ENCODE peak calls at places on chromosomes 2 and 18, in seven cellular contexts. One of them, this sample, is unnamed.
A peak's percentile ranks its signal among the peaks of the same experiment; 100 is the strongest.

GRCh38 chr2:108621087-108621559 is 86.9 kb downstream of the LIMS1 start:
- DNase-seq in cardiac muscle cell: no peak
- DNase-seq in uterus: no peak
- DNase-seq in PC-9: peak; percentile 61
- DNase-seq in spleen: peak; percentile 91
- DNase-seq in heart right ventricle: no peak
- DNase-seq in heart left ventricle: no peak
- DNase-seq in this sample: peak; percentile 48

GRCh38 chr2:70767699-70768584 is at the start of gene ADD2:
- DNase-seq in PC-9: peak; percentile 3
- DNase-seq in spleen: peak; percentile 78
- DNase-seq in heart left ventricle: no peak
- DNase-seq in cardiac muscle cell: peak; percentile 42
- DNase-seq in heart right ventricle: peak; percentile 20
- DNase-seq in uterus: no peak
- DNase-seq in this sample: peak; percentile 77

GRCh38 chr2:144453039-144453336 is 66.9 kb downstream of the ZEB2 start:
- DNase-seq in spleen: no peak
- DNase-seq in heart right ventricle: no peak
- DNase-seq in uterus: no peak
- DNase-seq in heart left ventricle: no peak
- DNase-seq in PC-9: no peak
- DNase-seq in cardiac muscle cell: peak; percentile 49
- DNase-seq in this sample: no peak

GRCh38 chr18:6017160-6017559 is 121.8 kb upstream of the TMEM200C start:
- DNase-seq in PC-9: no peak
- DNase-seq in uterus: no peak
- DNase-seq in spleen: no peak
- DNase-seq in heart left ventricle: no peak
- DNase-seq in cardiac muscle cell: no peak
- DNase-seq in heart right ventricle: no peak
- DNase-seq in this sample: no peak

GRCh38 chr2:43448822-43449110 is 147.1 kb downstream of the THADA start:
- DNase-seq in PC-9: no peak
- DNase-seq in uterus: no peak
- DNase-seq in spleen: no peak
- DNase-seq in heart right ventricle: no peak
- DNase-seq in heart left ventricle: no peak
- DNase-seq in cardiac muscle cell: no peak
- DNase-seq in this sample: peak; percentile 15

GRCh38 chr2:128413014-128413717 is 94.5 kb upstream of the HS6ST1 start:
- DNase-seq in spleen: peak; percentile 61
- DNase-seq in uterus: no peak
- DNase-seq in cardiac muscle cell: no peak
- DNase-seq in heart right ventricle: no peak
- DNase-seq in heart left ventricle: no peak
- DNase-seq in PC-9: no peak
- DNase-seq in this sample: no peak

GRCh38 chr2:165794520-165794882 is 454 bp upstream of the GALNT3 start:
- DNase-seq in cardiac muscle cell: peak; percentile 51
- DNase-seq in PC-9: peak; percentile 41
- DNase-seq in heart right ventricle: peak; percentile 8
- DNase-seq in uterus: peak; percentile 14
- DNase-seq in spleen: peak; percentile 92
- DNase-seq in heart left ventricle: peak; percentile 62
- DNase-seq in this sample: no peak

GRCh38 chr2:137969418-137969765 is 5.1 kb downstream of the HNMT start:
- DNase-seq in heart right ventricle: no peak
- DNase-seq in cardiac muscle cell: peak; percentile 96
- DNase-seq in PC-9: no peak
- DNase-seq in heart left ventricle: no peak
- DNase-seq in uterus: no peak
- DNase-seq in spleen: no peak
- DNase-seq in this sample: no peak

GRCh38 chr2:890791-891190 is 59.9 kb upstream of the SNTG2 start:
- DNase-seq in heart left ventricle: no peak
- DNase-seq in PC-9: no peak
- DNase-seq in uterus: no peak
- DNase-seq in cardiac muscle cell: no peak
- DNase-seq in heart right ventricle: no peak
- DNase-seq in spleen: no peak
- DNase-seq in this sample: no peak

GRCh38 chr2:207885010-207885409 is 115.3 kb upstream of the FZD5 start:
- DNase-seq in spleen: no peak
- DNase-seq in heart right ventricle: no peak
- DNase-seq in PC-9: no peak
- DNase-seq in cardiac muscle cell: no peak
- DNase-seq in uterus: no peak
- DNase-seq in heart left ventricle: no peak
- DNase-seq in this sample: no peak

GRCh38 chr18:71168576-71169145 is 879.8 kb downstream of the SOCS6 start:
- DNase-seq in cardiac muscle cell: peak; percentile 32
- DNase-seq in spleen: no peak
- DNase-seq in uterus: no peak
- DNase-seq in heart left ventricle: no peak
- DNase-seq in heart right ventricle: no peak
- DNase-seq in PC-9: no peak
- DNase-seq in this sample: no peak

GRCh38 chr2:98608962-98609604 is 694 bp downstream of the UNC50 start:
- DNase-seq in heart left ventricle: peak; percentile 65
- DNase-seq in cardiac muscle cell: peak; percentile 62
- DNase-seq in uterus: peak; percentile 22
- DNase-seq in heart right ventricle: peak; percentile 29
- DNase-seq in PC-9: peak; percentile 31
- DNase-seq in spleen: peak; percentile 85
- DNase-seq in this sample: no peak

GRCh38 chr2:238773472-238773871 is 74.4 kb upstream of the TWIST2 start:
- DNase-seq in heart right ventricle: no peak
- DNase-seq in uterus: no peak
- DNase-seq in cardiac muscle cell: no peak
- DNase-seq in heart left ventricle: no peak
- DNase-seq in PC-9: no peak
- DNase-seq in spleen: no peak
- DNase-seq in this sample: no peak
- H3K9me3 ChIP-seq in heart right ventricle: no peaks in the 10 kb centered on the region
- H3K9me3 ChIP-seq in uterus: no peaks in the 10 kb centered on the region
- H3K9me3 ChIP-seq in cardiac muscle cell: peaks cover 7% of the 10 kb centered on the region
- H3K9me3 ChIP-seq in heart left ventricle: peaks cover 8% of the 10 kb centered on the region
- H3K9me3 ChIP-seq in PC-9: no peaks in the 10 kb centered on the region
- H3K9me3 ChIP-seq in spleen: peaks cover 46% of the 10 kb centered on the region
- H3K9me3 ChIP-seq in this sample: no peaks in the 10 kb centered on the region

GRCh38 chr18:35311506-35311905 is 21.5 kb upstream of the ZSCAN30 start:
- DNase-seq in spleen: no peak
- DNase-seq in cardiac muscle cell: peak; percentile 51
- DNase-seq in PC-9: no peak
- DNase-seq in heart left ventricle: no peak
- DNase-seq in uterus: no peak
- DNase-seq in heart right ventricle: no peak
- DNase-seq in this sample: no peak

GRCh38 chr18:35303610-35304009 is 13.6 kb upstream of the ZSCAN30 start:
- DNase-seq in PC-9: no peak
- DNase-seq in uterus: no peak
- DNase-seq in spleen: no peak
- DNase-seq in heart right ventricle: no peak
- DNase-seq in heart left ventricle: no peak
- DNase-seq in cardiac muscle cell: no peak
- DNase-seq in this sample: no peak

GRCh38 chr18:35306588-35307250 is 16.7 kb upstream of the ZSCAN30 start:
- DNase-seq in heart right ventricle: no peak
- DNase-seq in spleen: no peak
- DNase-seq in uterus: no peak
- DNase-seq in heart left ventricle: no peak
- DNase-seq in cardiac muscle cell: no peak
- DNase-seq in PC-9: no peak
- DNase-seq in this sample: no peak
- H3K9me3 ChIP-seq in heart right ventricle: peaks cover 100% of the 10 kb centered on the region
- H3K9me3 ChIP-seq in spleen: peaks cover 100% of the 10 kb centered on the region
- H3K9me3 ChIP-seq in uterus: no peaks in the 10 kb centered on the region
- H3K9me3 ChIP-seq in heart left ventricle: peaks cover 98% of the 10 kb centered on the region
- H3K9me3 ChIP-seq in cardiac muscle cell: no peaks in the 10 kb centered on the region
- H3K9me3 ChIP-seq in PC-9: peaks cover 35% of the 10 kb centered on the region
- H3K9me3 ChIP-seq in this sample: peaks cover 77% of the 10 kb centered on the region

GRCh38 chr2:101921961-101922325 is 69.8 kb upstream of the IL1R2 start:
- DNase-seq in heart right ventricle: no peak
- DNase-seq in cardiac muscle cell: no peak
- DNase-seq in PC-9: no peak
- DNase-seq in heart left ventricle: no peak
- DNase-seq in spleen: no peak
- DNase-seq in uterus: no peak
- DNase-seq in this sample: no peak
- H3K9me3 ChIP-seq in heart right ventricle: peaks cover 21% of the 10 kb centered on the region
- H3K9me3 ChIP-seq in cardiac muscle cell: no peaks in the 10 kb centered on the region
- H3K9me3 ChIP-seq in PC-9: peaks cover 1% of the 10 kb centered on the region
- H3K9me3 ChIP-seq in heart left ventricle: peaks cover 24% of the 10 kb centered on the region
- H3K9me3 ChIP-seq in spleen: peaks cover 42% of the 10 kb centered on the region
- H3K9me3 ChIP-seq in uterus: no peaks in the 10 kb centered on the region
- H3K9me3 ChIP-seq in this sample: peaks cover 38% of the 10 kb centered on the region

GRCh38 chr2:25991965-25992364 is 9.7 kb upstream of the KIF3C start:
- DNase-seq in heart left ventricle: no peak
- DNase-seq in heart right ventricle: no peak
- DNase-seq in cardiac muscle cell: no peak
- DNase-seq in PC-9: no peak
- DNase-seq in spleen: no peak
- DNase-seq in uterus: no peak
- DNase-seq in this sample: no peak

GRCh38 chr2:25989154-25989553 is 6.9 kb upstream of the KIF3C start:
- DNase-seq in PC-9: no peak
- DNase-seq in cardiac muscle cell: no peak
- DNase-seq in uterus: no peak
- DNase-seq in spleen: peak; percentile 24
- DNase-seq in heart right ventricle: no peak
- DNase-seq in heart left ventricle: no peak
- DNase-seq in this sample: no peak

GRCh38 chr2:25993049-25993448 is 10.8 kb upstream of the KIF3C start:
- DNase-seq in PC-9: no peak
- DNase-seq in uterus: no peak
- DNase-seq in cardiac muscle cell: no peak
- DNase-seq in spleen: no peak
- DNase-seq in heart left ventricle: no peak
- DNase-seq in heart right ventricle: no peak
- DNase-seq in this sample: no peak

GRCh38 chr2:25994509-25994908 is 12.2 kb upstream of the KIF3C start:
- DNase-seq in heart left ventricle: no peak
- DNase-seq in heart right ventricle: no peak
- DNase-seq in uterus: no peak
- DNase-seq in spleen: no peak
- DNase-seq in PC-9: no peak
- DNase-seq in cardiac muscle cell: no peak
- DNase-seq in this sample: no peak

GRCh38 chr2:25992556-25992955 is 10.3 kb upstream of the KIF3C start:
- DNase-seq in uterus: no peak
- DNase-seq in heart right ventricle: no peak
- DNase-seq in PC-9: no peak
- DNase-seq in spleen: no peak
- DNase-seq in heart left ventricle: no peak
- DNase-seq in cardiac muscle cell: no peak
- DNase-seq in this sample: no peak
- H3K9me3 ChIP-seq in uterus: no peaks in the 10 kb centered on the region
- H3K9me3 ChIP-seq in heart right ventricle: no peaks in the 10 kb centered on the region
- H3K9me3 ChIP-seq in PC-9: no peaks in the 10 kb centered on the region
- H3K9me3 ChIP-seq in spleen: no peaks in the 10 kb centered on the region
- H3K9me3 ChIP-seq in heart left ventricle: no peaks in the 10 kb centered on the region
- H3K9me3 ChIP-seq in cardiac muscle cell: no peaks in the 10 kb centered on the region
- H3K9me3 ChIP-seq in this sample: no peaks in the 10 kb centered on the region

GRCh38 chr2:217824223-217824622 is 178.6 kb downstream of the TNS1 start:
- DNase-seq in heart left ventricle: peak; percentile 30
- DNase-seq in uterus: no peak
- DNase-seq in cardiac muscle cell: no peak
- DNase-seq in heart right ventricle: no peak
- DNase-seq in PC-9: no peak
- DNase-seq in spleen: no peak
- DNase-seq in this sample: no peak

GRCh38 chr2:217826505-217826904 is 176.3 kb downstream of the TNS1 start:
- DNase-seq in heart right ventricle: peak; percentile 71
- DNase-seq in uterus: no peak
- DNase-seq in PC-9: no peak
- DNase-seq in heart left ventricle: peak; percentile 80
- DNase-seq in cardiac muscle cell: no peak
- DNase-seq in spleen: no peak
- DNase-seq in this sample: no peak

GRCh38 chr2:217823626-217824025 is 179.2 kb downstream of the TNS1 start:
- DNase-seq in uterus: no peak
- DNase-seq in heart left ventricle: peak; percentile 31
- DNase-seq in spleen: no peak
- DNase-seq in cardiac muscle cell: no peak
- DNase-seq in heart right ventricle: no peak
- DNase-seq in PC-9: no peak
- DNase-seq in this sample: no peak

GRCh38 chr2:217827430-217828201 is 175.2 kb downstream of the TNS1 start:
- DNase-seq in cardiac muscle cell: peak; percentile 33
- DNase-seq in uterus: no peak
- DNase-seq in heart left ventricle: peak; percentile 75
- DNase-seq in heart right ventricle: no peak
- DNase-seq in spleen: no peak
- DNase-seq in PC-9: peak; percentile 5
- DNase-seq in this sample: no peak

GRCh38 chr2:217825469-217826235 is 177.1 kb downstream of the TNS1 start:
- DNase-seq in spleen: no peak
- DNase-seq in heart right ventricle: no peak
- DNase-seq in heart left ventricle: peak; percentile 38
- DNase-seq in cardiac muscle cell: no peak
- DNase-seq in PC-9: no peak
- DNase-seq in uterus: no peak
- DNase-seq in this sample: no peak
- H3K9me3 ChIP-seq in spleen: no peaks in the 10 kb centered on the region
- H3K9me3 ChIP-seq in heart right ventricle: no peaks in the 10 kb centered on the region
- H3K9me3 ChIP-seq in heart left ventricle: no peaks in the 10 kb centered on the region
- H3K9me3 ChIP-seq in cardiac muscle cell: no peaks in the 10 kb centered on the region
- H3K9me3 ChIP-seq in PC-9: no peaks in the 10 kb centered on the region
- H3K9me3 ChIP-seq in uterus: no peaks in the 10 kb centered on the region
- H3K9me3 ChIP-seq in this sample: no peaks in the 10 kb centered on the region

DNA sequence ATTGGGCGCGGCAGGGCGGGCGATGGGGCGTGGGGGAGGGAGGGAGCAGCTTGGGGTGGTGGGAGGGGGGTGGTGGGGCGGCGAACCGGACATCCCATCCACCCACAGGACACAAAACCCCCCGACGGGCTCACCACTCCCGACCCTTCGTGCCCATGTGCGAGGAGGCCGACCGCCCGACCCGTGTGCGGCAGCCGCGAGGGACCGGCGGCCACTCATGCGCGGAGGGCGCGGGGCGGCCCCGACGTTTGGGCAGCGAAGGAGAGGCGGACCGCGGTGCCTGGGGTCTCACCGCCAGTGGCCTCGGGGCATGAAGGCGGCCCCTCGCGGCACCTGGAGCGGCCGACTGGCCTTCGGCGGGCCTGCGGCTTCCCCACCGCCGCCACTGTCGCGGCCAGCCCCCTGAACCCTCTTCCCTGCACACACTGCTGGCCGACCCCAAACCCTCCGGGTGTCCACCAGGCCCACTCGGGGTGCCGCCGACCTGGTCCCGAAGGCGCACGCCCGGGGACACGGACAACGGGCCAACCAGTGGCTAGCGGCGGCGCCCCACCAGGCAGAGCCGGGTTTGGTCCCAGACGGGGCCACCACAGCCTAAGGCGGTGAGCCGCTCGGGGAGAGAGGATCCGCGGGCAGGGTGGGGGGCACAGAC is 94.6 kb upstream of the ANKRD30BL start:
- DNase-seq in cardiac muscle cell: no peak
- DNase-seq in heart left ventricle: no peak
- DNase-seq in uterus: no peak
- DNase-seq in spleen: peak; percentile 64
- DNase-seq in heart right ventricle: no peak
- DNase-seq in PC-9: no peak
- DNase-seq in this sample: no peak
- H3K9me3 ChIP-seq in cardiac muscle cell: no peaks in the 10 kb centered on the region
- H3K9me3 ChIP-seq in heart left ventricle: no peaks in the 10 kb centered on the region
- H3K9me3 ChIP-seq in uterus: no peaks in the 10 kb centered on the region
- H3K9me3 ChIP-seq in spleen: peaks cover 65% of the 10 kb centered on the region
- H3K9me3 ChIP-seq in heart right ventricle: no peaks in the 10 kb centered on the region
- H3K9me3 ChIP-seq in PC-9: no peaks in the 10 kb centered on the region
- H3K9me3 ChIP-seq in this sample: peaks cover 12% of the 10 kb centered on the region

This sample was measured in NT2/D1.